ENCODE peak calls at places on chromosomes 4 and X, in four cellular contexts. C is Caco-2, O is prostate gland, I is keratinocyte. K is an unnamed sample.

GRCh38 chr4:78510681-78511080 is 40.9 kb upstream of the ANXA3 start:
- DNase-seq in C (no peak), O (no peak), I (no peak), K (no peak)

GRCh38 chrX:13463608-13464007 is 105.8 kb upstream of the EGFL6 start:
- DNase-seq in I (no peak), O (no peak), C (peak), K (no peak)

GRCh38 chr4:168900080-168900479 is 110.0 kb downstream of the CBR4 start:
- DNase-seq in O (no peak), C (no peak), I (no peak), K (no peak)

GRCh38 chr4:176340871-176341685 is 21.3 kb downstream of the SPCS3 start:
- DNase-seq in O (no peak), C (no peak), I (no peak), K (peak)

GRCh38 chr4:64306255-64306565 is 103.0 kb downstream of the TECRL start:
- DNase-seq in I (no peak), C (no peak), O (no peak), K (no peak)

GRCh38 chr4:122542411-122543236 is 78.2 kb downstream of the IL21 start:
- DNase-seq in I (no peak), O (no peak), C (no peak), K (peak)

GRCh38 chr4:125115941-125116340 is 198.8 kb upstream of the FAT4 start:
- DNase-seq in C (no peak), O (no peak), I (no peak), K (no peak)

GRCh38 chr4:97150966-97151365 is 992.3 kb downstream of the STPG2 start:
- DNase-seq in O (no peak), I (no peak), C (no peak), K (no peak)

GRCh38 chr4:113837397-113837796 is 75.9 kb upstream of the CAMK2D start:
- DNase-seq in I (peak), C (no peak), O (no peak), K (peak)

DNA sequence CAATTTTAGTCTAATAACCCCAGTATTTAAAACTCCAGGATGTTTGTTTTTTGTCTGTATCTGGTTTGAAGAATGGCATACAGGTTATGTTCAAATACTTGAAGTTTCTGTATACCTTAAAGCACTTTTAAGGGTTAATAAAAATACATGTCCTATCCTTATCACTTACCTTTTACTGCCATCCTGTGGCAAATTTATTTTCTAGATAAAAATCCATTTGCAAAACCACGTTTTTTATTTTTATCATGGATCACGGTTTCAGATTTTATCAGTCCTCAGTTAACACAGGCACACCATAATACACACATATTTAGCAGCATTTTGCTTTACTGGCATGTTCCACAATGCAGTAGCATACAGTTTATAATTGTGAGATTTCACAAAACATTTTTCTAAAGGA is 113.3 kb upstream of the H2AZ1 start:
- DNase-seq in C (no peak), I (no peak), O (no peak), K (no peak)
- TF ChIP-seq CTCF in C (no peak), I (no peak), O (no peak), K (no peak)

GRCh38 chr4:128782076-128782715 is 27.3 kb upstream of the JADE1 start:
- DNase-seq in O (no peak), I (no peak), C (peak), K (peak)
- TF ChIP-seq CTCF in O (no peak), I (peak), C (peak), K (peak)

GRCh38 chrX:2609431-2610238 is 81.5 kb upstream of the CD99 start:
- DNase-seq in O (no peak), C (no peak), I (no peak), K (no peak)
- TF ChIP-seq CTCF in O (no peak), C (no peak), I (no peak), K (no peak)

GRCh38 chrX:69195810-69196209 is 30.6 kb upstream of the PJA1 start:
- DNase-seq in I (no peak), C (no peak), O (no peak), K (no peak)
- TF ChIP-seq CTCF in I (no peak), C (no peak), O (no peak), K (no peak)

GRCh38 chr4:46648088-46648744 is 258.3 kb upstream of the GABRA2 start:
- DNase-seq in O (no peak), C (peak), I (peak), K (peak)
- TF ChIP-seq CTCF in O (no peak), C (peak), I (peak), K (peak)

DNA sequence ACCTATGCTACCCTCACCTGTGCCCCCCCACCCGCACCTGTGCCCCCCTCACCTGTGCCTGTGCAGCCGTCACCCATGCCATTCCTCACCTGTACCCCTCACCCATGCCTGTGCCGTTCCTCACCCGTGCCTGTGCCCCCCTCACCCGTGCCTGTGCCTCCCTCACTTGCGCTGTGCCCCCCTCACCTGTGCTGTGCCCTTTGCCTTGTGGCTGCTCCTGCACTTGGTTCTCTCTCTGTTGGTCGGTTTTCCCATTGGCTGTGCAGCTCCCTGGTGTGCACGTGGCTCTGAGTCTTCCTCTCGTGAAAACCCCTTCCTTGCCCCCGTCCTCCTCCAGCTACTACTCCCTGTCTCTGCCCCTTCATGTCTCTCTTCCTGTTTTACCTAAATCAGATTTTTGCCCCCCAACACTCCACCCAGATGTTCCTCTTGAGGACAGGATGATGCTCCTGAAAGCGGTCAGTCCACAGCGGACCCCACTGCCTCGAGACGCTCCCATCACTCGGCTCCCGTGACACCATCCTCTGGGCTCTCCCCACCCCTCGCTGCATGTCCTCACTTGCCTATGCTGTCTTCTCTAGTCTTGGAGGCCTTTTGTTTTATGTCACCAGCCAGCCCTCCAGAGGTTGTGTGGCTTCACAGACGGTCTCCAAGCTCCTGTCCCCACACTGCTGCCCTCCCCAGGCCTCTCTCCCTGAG is 6.8 kb downstream of the MAEA start:
- DNase-seq in O (no peak), I (no peak), C (no peak), K (peak)
- TF ChIP-seq CTCF in O (no peak), I (no peak), C (no peak), K (no peak)